ENCODE peak calls at places on chromosomes 5 and 9, in nine cellular contexts. Y is spleen; A is CD4-positive, CD25-positive, alpha-beta regulatory T cell; G is PC-3; D is ovary; S is stomach; B is HCT116; V is hepatocyte; E is mesendoderm. L is an unnamed sample. For H3K4me1, the result is how much of the 10 kb centered on the place peaks cover.

GRCh38 chr5:79552984-79553383 is 39.0 kb upstream of the HOMER1 start:
- DNase-seq in Y (no peak), A (no peak), G (no peak), D (no peak), S (no peak), B (no peak), V (no peak), E (no peak), L (no peak)

GRCh38 chr5:90020575-90021535 is 388.7 kb downstream of the CETN3 start:
- DNase-seq in Y (no peak), A (no peak), G (peak), D (no peak), S (no peak), B (peak), V (peak), E (peak), L (no peak)

GRCh38 chr5:175321927-175322532 is 122.0 kb downstream of the DRD1 start:
- DNase-seq in Y (no peak), A (peak), G (peak), D (no peak), S (no peak), B (peak), V (peak), E (peak), L (no peak)

GRCh38 chr5:639584-640213 is 27.6 kb downstream of the CEP72 start:
- DNase-seq in Y (peak), A (no peak), G (no peak), D (no peak), S (no peak), B (no peak), V (no peak), E (no peak), L (no peak)

GRCh38 chr5:61796773-61797172 is 464.7 kb downstream of the ZSWIM6 start:
- DNase-seq in Y (no peak), A (no peak), G (peak), D (no peak), S (no peak), B (no peak), V (no peak), E (no peak), L (no peak)

GRCh38 chr9:13427587-13427986 is 148.1 kb upstream of the MPDZ start:
- DNase-seq in Y (no peak), A (no peak), G (peak), D (no peak), S (no peak), B (no peak), V (peak), E (peak), L (no peak)

GRCh38 chr9:6855860-6856259 is 98.1 kb downstream of the KDM4C start:
- DNase-seq in Y (no peak), A (no peak), G (peak), D (no peak), S (peak), B (no peak), V (no peak), E (no peak), L (no peak)

GRCh38 chr5:128844354-128844923 is 120.8 kb upstream of the SLC27A6 start:
- DNase-seq in Y (no peak), A (no peak), G (peak), D (no peak), S (no peak), B (no peak), V (peak), E (peak), L (no peak)

GRCh38 chr5:75475364-75475763 is 36.1 kb downstream of the CERT1 start:
- DNase-seq in Y (no peak), A (no peak), G (no peak), D (no peak), S (no peak), B (no peak), V (no peak), E (no peak), L (no peak)

GRCh38 chr5:152271420-152271819 is 133.7 kb downstream of the NMUR2 start:
- DNase-seq in Y (no peak), A (no peak), G (peak), D (no peak), S (peak), B (peak), V (peak), E (peak), L (no peak)

GRCh38 chr9:3398232-3398648 is 127.6 kb downstream of the RFX3 start:
- DNase-seq in Y (no peak), A (peak), G (no peak), D (no peak), S (no peak), B (no peak), V (no peak), E (no peak), L (no peak)

GRCh38 chr5:71653119-71653518 is 66.0 kb upstream of the CARTPT start:
- DNase-seq in Y (no peak), A (no peak), G (no peak), D (no peak), S (no peak), B (no peak), V (no peak), E (no peak), L (no peak)

GRCh38 chr5:122701640-122702523 is 73.0 kb upstream of the SNX2 start:
- DNase-seq in Y (no peak), A (no peak), G (no peak), D (no peak), S (no peak), B (no peak), V (no peak), E (peak), L (no peak)

GRCh38 chr5:157855404-157855994 is 3.4 kb downstream of the CLINT1 start:
- DNase-seq in Y (no peak), A (no peak), G (peak), D (peak), S (peak), B (peak), V (peak), E (peak), L (no peak)

GRCh38 chr5:76958976-76959767 is 6.3 kb downstream of the CRHBP start:
- DNase-seq in Y (no peak), A (no peak), G (peak), D (no peak), S (no peak), B (no peak), V (no peak), E (peak), L (no peak)

GRCh38 chr9:122015165-122015821 is 77.8 kb downstream of the TTLL11 start:
- DNase-seq in Y (no peak), A (no peak), G (no peak), D (no peak), S (no peak), B (no peak), V (no peak), E (no peak), L (no peak)

GRCh38 chr5:124867064-124867707 is 120.7 kb upstream of the ZNF608 start:
- DNase-seq in Y (no peak), A (no peak), G (no peak), D (no peak), S (no peak), B (no peak), V (no peak), E (peak), L (no peak)

GRCh38 chr9:33159760-33160127 is 7.4 kb downstream of the B4GALT1 start:
- DNase-seq in Y (peak), A (peak), G (peak), D (no peak), S (peak), B (no peak), V (no peak), E (no peak), L (peak)

GRCh38 chr5:83299353-83299752 is 172.2 kb upstream of the VCAN start:
- DNase-seq in Y (no peak), A (no peak), G (no peak), D (no peak), S (no peak), B (no peak), V (no peak), E (no peak), L (no peak)

GRCh38 chr9:90508940-90509339 is 133.7 kb downstream of the DIRAS2 start:
- DNase-seq in Y (no peak), A (no peak), G (no peak), D (no peak), S (no peak), B (no peak), V (no peak), E (peak), L (no peak)

GRCh38 chr5:57839447-57839846 is 356.8 kb upstream of the ACTBL2 start:
- DNase-seq in Y (no peak), A (no peak), G (peak), D (no peak), S (no peak), B (no peak), V (no peak), E (no peak), L (no peak)
- H3K4me1 ChIP-seq in Y (under half), A (under half), G (half or more), D (under half), S (under half), B (half or more), V (under half), E (under half), L (half or more)

DNA sequence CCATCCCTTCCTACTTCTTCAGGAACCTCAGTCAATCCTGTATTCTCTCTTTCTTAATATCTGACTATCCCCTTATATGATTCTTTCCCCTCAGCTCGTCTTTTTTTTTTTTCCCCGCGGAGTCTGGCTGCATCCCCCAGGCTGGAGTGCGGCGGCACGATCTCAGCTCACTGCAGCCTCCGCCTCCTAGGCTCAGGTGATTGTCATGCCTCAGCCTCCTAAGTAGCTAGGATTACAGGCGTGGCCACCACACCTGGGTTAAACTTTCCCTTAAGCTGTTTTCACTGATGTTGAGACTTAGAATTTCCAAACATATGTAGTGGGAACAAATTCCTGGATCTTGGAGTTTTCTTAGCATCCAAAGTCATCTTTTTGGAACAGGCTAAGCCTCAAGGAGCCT is 13.3 kb upstream of the RUSC2 start:
- DNase-seq in Y (no peak), A (no peak), G (no peak), D (no peak), S (no peak), B (no peak), V (no peak), E (no peak), L (no peak)
- H3K4me3 ChIP-seq in Y (no peak), A (no peak), G (no peak), D (no peak), S (no peak), B (no peak), V (no peak), E (no peak), L (no peak)

GRCh38 chr9:105646879-105647594 is 15.2 kb upstream of the TAL2 start:
- DNase-seq in Y (no peak), A (no peak), G (no peak), D (no peak), S (no peak), B (no peak), V (no peak), E (peak), L (no peak)

GRCh38 chr9:105651806-105652205 is 10.5 kb upstream of the TAL2 start:
- DNase-seq in Y (no peak), A (no peak), G (no peak), D (no peak), S (no peak), B (no peak), V (no peak), E (peak), L (no peak)

GRCh38 chr9:105643795-105644194 is 18.5 kb upstream of the TAL2 start:
- DNase-seq in Y (no peak), A (no peak), G (no peak), D (no peak), S (no peak), B (no peak), V (no peak), E (no peak), L (no peak)

GRCh38 chr9:105647595-105648349 is 14.5 kb upstream of the TAL2 start:
- DNase-seq in Y (no peak), A (no peak), G (no peak), D (no peak), S (no peak), B (no peak), V (peak), E (peak), L (no peak)
- H3K4me1 ChIP-seq in Y (under half), A (under half), G (under half), D (under half), S (under half), B (under half), V (under half), E (under half), L (under half)

DNA sequence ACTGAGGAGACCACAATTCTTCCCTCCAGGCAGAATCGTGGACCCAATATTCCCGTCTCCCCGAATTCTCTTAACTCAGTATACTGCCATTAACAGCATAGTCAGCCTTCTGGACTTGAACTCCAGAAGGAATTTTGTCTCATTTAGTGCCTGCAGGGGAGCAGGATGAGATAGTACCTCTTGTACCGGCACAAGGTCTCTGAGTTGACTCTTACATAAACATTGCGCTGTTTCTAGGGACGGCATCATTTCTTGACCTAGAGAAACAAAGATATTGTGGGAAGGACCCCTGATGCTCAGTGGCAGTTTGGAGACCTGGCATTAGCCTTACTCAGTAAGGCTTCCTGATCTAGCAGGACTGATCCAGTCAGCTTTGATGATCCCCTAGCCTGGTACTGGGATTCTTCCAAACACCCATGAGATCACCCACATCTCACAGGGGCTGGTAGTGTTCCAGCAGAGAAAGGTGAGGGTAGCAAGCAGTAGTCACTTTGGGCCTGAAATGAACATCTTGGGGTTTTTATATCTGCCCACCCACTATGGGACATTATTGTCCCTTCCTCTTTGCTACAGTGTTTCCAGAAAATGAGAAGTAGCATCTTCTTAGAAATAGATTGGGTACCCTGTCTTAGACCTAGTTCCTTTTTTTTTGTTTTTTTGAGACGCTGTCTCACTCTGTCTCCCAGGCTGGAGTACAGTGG is 249.0 kb upstream of the ANKRD55 start:
- DNase-seq in Y (no peak), A (no peak), G (no peak), D (no peak), S (no peak), B (no peak), V (no peak), E (no peak), L (no peak)
- H3K4me3 ChIP-seq in Y (peak), A (peak), G (no peak), D (peak), S (peak), B (no peak), V (no peak), E (no peak), L (no peak)

DNA sequence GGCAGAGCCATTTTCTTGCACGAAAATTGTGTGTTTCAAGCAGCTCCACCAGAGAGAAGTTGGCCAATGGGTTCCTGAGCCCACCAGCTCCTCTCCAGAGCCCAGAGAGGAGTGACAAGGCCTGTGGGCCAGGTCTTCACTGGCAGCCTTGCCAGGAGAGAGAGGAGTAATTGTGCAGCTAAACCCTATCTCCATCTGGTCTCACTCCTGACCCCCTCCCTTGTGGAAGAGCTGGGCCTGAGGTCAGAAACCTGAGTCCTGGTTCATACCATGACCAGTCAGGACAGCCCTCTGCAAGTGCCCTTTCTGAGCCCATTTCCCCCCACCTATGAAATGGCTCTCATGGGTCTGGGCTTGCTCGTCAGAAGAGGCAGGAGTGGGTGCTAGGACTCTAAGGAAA is 10.6 kb upstream of the SLC6A7 start:
- DNase-seq in Y (no peak), A (no peak), G (no peak), D (no peak), S (no peak), B (no peak), V (no peak), E (no peak), L (no peak)
- H3K4me1 ChIP-seq in Y (under half), A (under half), G (under half), D (under half), S (under half), B (under half), V (under half), E (under half), L (under half)

GRCh38 chr9:125759812-125760134 is 12.6 kb downstream of the PBX3 start:
- DNase-seq in Y (no peak), A (no peak), G (no peak), D (no peak), S (no peak), B (no peak), V (no peak), E (peak), L (no peak)
- H3K4me3 ChIP-seq in Y (peak), A (no peak), G (peak), D (peak), S (peak), B (no peak), V (no peak), E (no peak), L (no peak)

DNA sequence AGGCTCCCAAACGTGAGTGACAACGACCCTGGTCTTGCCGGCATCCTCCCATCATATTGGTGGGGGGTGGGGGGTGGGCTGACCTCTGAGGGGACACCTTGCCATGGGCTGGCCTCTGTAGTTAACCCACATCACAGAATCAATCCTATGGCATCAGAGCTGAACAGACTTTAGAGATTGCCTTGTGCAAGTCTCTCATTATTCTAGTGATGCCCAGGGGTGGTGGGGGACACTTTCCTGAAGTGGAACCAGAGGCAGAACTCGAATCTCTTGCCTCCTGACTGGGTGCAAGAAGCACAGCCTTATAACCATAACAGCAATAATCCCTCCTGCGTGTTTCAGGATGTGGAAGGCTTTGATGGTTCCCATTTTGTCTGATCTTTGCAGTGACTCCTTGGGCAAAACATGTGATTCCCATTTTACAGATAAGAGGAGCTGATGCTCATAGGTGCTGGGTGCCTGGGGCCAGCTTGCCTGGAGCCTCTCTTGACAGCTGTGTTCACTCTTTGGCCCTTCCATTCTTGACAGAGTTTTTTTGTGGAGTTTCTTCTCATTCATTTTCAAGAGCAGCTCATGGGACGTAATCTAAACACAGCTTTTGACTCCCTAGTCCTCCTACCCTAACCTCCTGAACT is 18.6 kb upstream of the PITX1 start:
- DNase-seq in Y (no peak), A (no peak), G (no peak), D (no peak), S (no peak), B (no peak), V (no peak), E (no peak), L (no peak)
- H3K4me1 ChIP-seq in Y (under half), A (under half), G (under half), D (under half), S (under half), B (under half), V (under half), E (under half), L (under half)

L was measured in RWPE2.